ENCODE peak calls at places on chromosomes 16 and 17, in five cellular contexts. One of them, this sample, is unnamed.
A peak's percentile ranks its signal among the peaks of the same experiment; 100 is the strongest.

GRCh38 chr16:50381679-50382440 is 13.1 kb upstream of the BRD7 start:
- DNase-seq in Panc1: no peak
- DNase-seq in small intestine: no peak
- DNase-seq in mesenchymal stem cell: no peak
- DNase-seq in BE2C: no peak
- DNase-seq in this sample: no peak

GRCh38 chr16:56944954-56945839 is 13.3 kb downstream of the HERPUD1 start:
- DNase-seq in mesenchymal stem cell: peak; percentile 27
- DNase-seq in small intestine: no peak
- DNase-seq in Panc1: no peak
- DNase-seq in BE2C: no peak
- DNase-seq in this sample: no peak

GRCh38 chr17:44155488-44155887 is 13.8 kb downstream of the HROB start:
- DNase-seq in Panc1: no peak
- DNase-seq in small intestine: no peak
- DNase-seq in mesenchymal stem cell: no peak
- DNase-seq in BE2C: no peak
- DNase-seq in this sample: no peak

GRCh38 chr17:55086635-55087058 is 118.1 kb downstream of the STXBP4 start:
- DNase-seq in small intestine: no peak
- DNase-seq in BE2C: no peak
- DNase-seq in mesenchymal stem cell: peak; percentile 69
- DNase-seq in Panc1: peak; percentile 32
- DNase-seq in this sample: peak; percentile 84

GRCh38 chr16:15607700-15608396 is 35.1 kb downstream of the MARF1 start:
- DNase-seq in Panc1: no peak
- DNase-seq in BE2C: no peak
- DNase-seq in mesenchymal stem cell: peak; percentile 85
- DNase-seq in small intestine: no peak
- DNase-seq in this sample: no peak

GRCh38 chr17:60724647-60725046 is 47.0 kb downstream of the BCAS3 start:
- DNase-seq in small intestine: no peak
- DNase-seq in Panc1: no peak
- DNase-seq in mesenchymal stem cell: no peak
- DNase-seq in BE2C: no peak
- DNase-seq in this sample: no peak

GRCh38 chr16:66751135-66751991 is at the start of gene DYNC1LI2:
- DNase-seq in BE2C: peak; percentile 87
- DNase-seq in mesenchymal stem cell: peak; percentile 75
- DNase-seq in small intestine: peak; percentile 72
- DNase-seq in Panc1: no peak
- DNase-seq in this sample: peak; percentile 88

GRCh38 chr17:7426203-7426863 is 917 bp downstream of the SPEM2 start:
- DNase-seq in Panc1: no peak
- DNase-seq in small intestine: no peak
- DNase-seq in BE2C: no peak
- DNase-seq in mesenchymal stem cell: no peak
- DNase-seq in this sample: no peak

GRCh38 chr17:68387485-68387884 is 69.8 kb downstream of the WIPI1 start:
- DNase-seq in BE2C: no peak
- DNase-seq in mesenchymal stem cell: no peak
- DNase-seq in small intestine: no peak
- DNase-seq in Panc1: no peak
- DNase-seq in this sample: no peak

GRCh38 chr16:84683691-84684591 is 15.9 kb upstream of the USP10 start:
- DNase-seq in BE2C: no peak
- DNase-seq in Panc1: no peak
- DNase-seq in mesenchymal stem cell: no peak
- DNase-seq in small intestine: peak; percentile 14
- DNase-seq in this sample: no peak

GRCh38 chr16:35255186-35255803 is 1795.9 kb downstream of the TP53TG3F start:
- DNase-seq in mesenchymal stem cell: no peak
- DNase-seq in BE2C: no peak
- DNase-seq in small intestine: no peak
- DNase-seq in Panc1: no peak
- DNase-seq in this sample: no peak

GRCh38 chr16:58485184-58485887 is 14.6 kb upstream of the NDRG4 start:
- DNase-seq in Panc1: no peak
- DNase-seq in BE2C: no peak
- DNase-seq in small intestine: no peak
- DNase-seq in mesenchymal stem cell: no peak
- DNase-seq in this sample: no peak

GRCh38 chr16:87602821-87603683 is 744 bp downstream of the JPH3 start:
- DNase-seq in mesenchymal stem cell: no peak
- DNase-seq in small intestine: no peak
- DNase-seq in BE2C: peak; percentile 31
- DNase-seq in Panc1: no peak
- DNase-seq in this sample: peak; percentile 11

GRCh38 chr17:16338391-16338790 is 14.9 kb downstream of the CENPV start:
- DNase-seq in small intestine: no peak
- DNase-seq in Panc1: no peak
- DNase-seq in mesenchymal stem cell: no peak
- DNase-seq in BE2C: no peak
- DNase-seq in this sample: no peak
- H3K4me3 ChIP-seq in small intestine: no peak overlapping the region
- H3K4me3 ChIP-seq in Panc1: no peak overlapping the region
- H3K4me3 ChIP-seq in mesenchymal stem cell: no peak overlapping the region
- H3K4me3 ChIP-seq in BE2C: no peak overlapping the region
- H3K4me3 ChIP-seq in this sample: no peak overlapping the region

GRCh38 chr17:39627717-39628516 is 1.2 kb downstream of the PPP1R1B start:
- DNase-seq in small intestine: peak; percentile 73
- DNase-seq in Panc1: no peak
- DNase-seq in mesenchymal stem cell: no peak
- DNase-seq in BE2C: no peak
- DNase-seq in this sample: no peak

GRCh38 chr17:39628655-39629493 is 2.1 kb downstream of the PPP1R1B start:
- DNase-seq in Panc1: no peak
- DNase-seq in small intestine: peak; percentile 96
- DNase-seq in BE2C: no peak
- DNase-seq in mesenchymal stem cell: no peak
- DNase-seq in this sample: no peak

GRCh38 chr17:39626171-39626670 is 531 bp upstream of the PPP1R1B start:
- DNase-seq in Panc1: no peak
- DNase-seq in small intestine: no peak
- DNase-seq in BE2C: no peak
- DNase-seq in mesenchymal stem cell: no peak
- DNase-seq in this sample: no peak

GRCh38 chr17:39626671-39627169 is at the start of gene PPP1R1B:
- DNase-seq in small intestine: peak; percentile 52
- DNase-seq in mesenchymal stem cell: no peak
- DNase-seq in Panc1: no peak
- DNase-seq in BE2C: no peak
- DNase-seq in this sample: peak; percentile 19

GRCh38 chr17:39627170-39627716 is 491 bp downstream of the PPP1R1B start:
- DNase-seq in Panc1: no peak
- DNase-seq in small intestine: no peak
- DNase-seq in BE2C: no peak
- DNase-seq in mesenchymal stem cell: no peak
- DNase-seq in this sample: peak; percentile 19
- H3K4me3 ChIP-seq in Panc1: peak overlapping the region; percentile 52
- H3K4me3 ChIP-seq in small intestine: peak overlapping the region; percentile 48
- H3K4me3 ChIP-seq in BE2C: no peak overlapping the region
- H3K4me3 ChIP-seq in mesenchymal stem cell: peak overlapping the region; percentile 62
- H3K4me3 ChIP-seq in this sample: peak overlapping the region; percentile 55

GRCh38 chr16:10892782-10893181 is 15.8 kb downstream of the CIITA start:
- DNase-seq in BE2C: no peak
- DNase-seq in small intestine: no peak
- DNase-seq in mesenchymal stem cell: no peak
- DNase-seq in Panc1: no peak
- DNase-seq in this sample: no peak
- H3K4me3 ChIP-seq in BE2C: no peak overlapping the region
- H3K4me3 ChIP-seq in small intestine: no peak overlapping the region
- H3K4me3 ChIP-seq in mesenchymal stem cell: no peak overlapping the region
- H3K4me3 ChIP-seq in Panc1: no peak overlapping the region
- H3K4me3 ChIP-seq in this sample: no peak overlapping the region

DNA sequence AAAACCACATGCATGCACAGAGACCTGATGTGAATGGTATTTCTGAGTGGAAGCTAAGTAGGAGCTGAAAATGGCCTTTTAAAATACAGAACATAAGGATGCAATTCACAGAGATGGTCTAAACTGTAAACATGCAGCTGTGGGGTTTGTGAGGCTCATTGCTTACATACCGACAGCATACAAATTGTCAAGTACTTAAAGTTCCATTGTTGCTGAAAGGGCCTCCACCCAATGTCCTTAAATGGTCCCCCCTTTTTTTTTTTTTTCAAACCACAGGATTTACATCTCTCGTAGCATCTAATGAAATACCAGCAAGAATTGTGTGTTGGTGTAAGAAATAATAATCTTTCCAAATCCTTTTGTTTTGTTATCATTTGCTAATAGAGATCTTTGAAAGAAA is 523.1 kb downstream of the MAF start:
- DNase-seq in BE2C: no peak
- DNase-seq in Panc1: no peak
- DNase-seq in mesenchymal stem cell: no peak
- DNase-seq in small intestine: no peak
- DNase-seq in this sample: no peak
- H3K4me3 ChIP-seq in BE2C: no peak overlapping the region
- H3K4me3 ChIP-seq in Panc1: no peak overlapping the region
- H3K4me3 ChIP-seq in mesenchymal stem cell: no peak overlapping the region
- H3K4me3 ChIP-seq in small intestine: no peak overlapping the region
- H3K4me3 ChIP-seq in this sample: no peak overlapping the region

GRCh38 chr17:46777943-46778915 is 40.3 kb downstream of the WNT3 start:
- DNase-seq in mesenchymal stem cell: peak; percentile 27
- DNase-seq in BE2C: no peak
- DNase-seq in Panc1: no peak
- DNase-seq in small intestine: no peak
- DNase-seq in this sample: no peak
- H3K4me3 ChIP-seq in mesenchymal stem cell: no peak overlapping the region
- H3K4me3 ChIP-seq in BE2C: no peak overlapping the region
- H3K4me3 ChIP-seq in Panc1: no peak overlapping the region
- H3K4me3 ChIP-seq in small intestine: no peak overlapping the region
- H3K4me3 ChIP-seq in this sample: no peak overlapping the region

GRCh38 chr17:78355701-78356100 is 4.2 kb downstream of the SOCS3 start:
- DNase-seq in mesenchymal stem cell: no peak
- DNase-seq in small intestine: no peak
- DNase-seq in BE2C: no peak
- DNase-seq in Panc1: no peak
- DNase-seq in this sample: no peak
- H3K4me3 ChIP-seq in mesenchymal stem cell: peak overlapping the region; percentile 75
- H3K4me3 ChIP-seq in small intestine: no peak overlapping the region
- H3K4me3 ChIP-seq in BE2C: no peak overlapping the region
- H3K4me3 ChIP-seq in Panc1: peak overlapping the region; percentile 98
- H3K4me3 ChIP-seq in this sample: peak overlapping the region; percentile 66

DNA sequence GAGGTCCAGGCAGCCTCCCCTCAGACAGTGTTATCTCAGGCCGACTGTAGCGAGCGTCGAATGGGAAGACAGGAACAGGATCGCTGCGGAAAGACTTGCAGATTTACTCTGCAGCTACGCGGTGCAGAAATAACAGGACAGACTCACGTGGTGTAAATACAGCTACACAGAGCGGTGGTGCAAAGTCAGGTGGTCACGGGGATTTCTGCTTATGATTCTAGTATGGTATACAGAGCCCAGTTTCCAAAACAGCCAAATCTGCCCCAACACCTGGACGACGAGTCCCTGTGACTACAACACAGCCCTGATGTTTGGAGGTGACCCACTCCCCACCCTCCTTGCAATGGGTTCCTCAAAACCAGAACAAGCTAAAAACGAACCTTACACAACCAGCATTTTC is 40.6 kb upstream of the ABR start:
- DNase-seq in mesenchymal stem cell: no peak
- DNase-seq in Panc1: no peak
- DNase-seq in BE2C: no peak
- DNase-seq in small intestine: no peak
- DNase-seq in this sample: no peak
- H3K4me3 ChIP-seq in mesenchymal stem cell: no peak overlapping the region
- H3K4me3 ChIP-seq in Panc1: no peak overlapping the region
- H3K4me3 ChIP-seq in BE2C: no peak overlapping the region
- H3K4me3 ChIP-seq in small intestine: no peak overlapping the region
- H3K4me3 ChIP-seq in this sample: no peak overlapping the region

GRCh38 chr16:55759983-55760664 is 72.8 kb downstream of the CES1 start:
- DNase-seq in small intestine: peak; percentile 56
- DNase-seq in mesenchymal stem cell: no peak
- DNase-seq in BE2C: no peak
- DNase-seq in Panc1: no peak
- DNase-seq in this sample: no peak
- H3K4me3 ChIP-seq in small intestine: no peak overlapping the region
- H3K4me3 ChIP-seq in mesenchymal stem cell: peak overlapping the region; percentile 63
- H3K4me3 ChIP-seq in BE2C: no peak overlapping the region
- H3K4me3 ChIP-seq in Panc1: no peak overlapping the region
- H3K4me3 ChIP-seq in this sample: peak overlapping the region; percentile 50

GRCh38 chr16:30844671-30845449 is 49.0 kb downstream of the BCL7C start:
- DNase-seq in mesenchymal stem cell: peak; percentile 87
- DNase-seq in BE2C: peak; percentile 89
- DNase-seq in small intestine: peak; percentile 97
- DNase-seq in Panc1: peak; percentile 55
- DNase-seq in this sample: peak; percentile 97
- H3K4me3 ChIP-seq in mesenchymal stem cell: peak overlapping the region; percentile 70
- H3K4me3 ChIP-seq in BE2C: peak overlapping the region; percentile 16
- H3K4me3 ChIP-seq in small intestine: no peak overlapping the region
- H3K4me3 ChIP-seq in Panc1: peak overlapping the region; percentile 31
- H3K4me3 ChIP-seq in this sample: peak overlapping the region; percentile 70

DNA sequence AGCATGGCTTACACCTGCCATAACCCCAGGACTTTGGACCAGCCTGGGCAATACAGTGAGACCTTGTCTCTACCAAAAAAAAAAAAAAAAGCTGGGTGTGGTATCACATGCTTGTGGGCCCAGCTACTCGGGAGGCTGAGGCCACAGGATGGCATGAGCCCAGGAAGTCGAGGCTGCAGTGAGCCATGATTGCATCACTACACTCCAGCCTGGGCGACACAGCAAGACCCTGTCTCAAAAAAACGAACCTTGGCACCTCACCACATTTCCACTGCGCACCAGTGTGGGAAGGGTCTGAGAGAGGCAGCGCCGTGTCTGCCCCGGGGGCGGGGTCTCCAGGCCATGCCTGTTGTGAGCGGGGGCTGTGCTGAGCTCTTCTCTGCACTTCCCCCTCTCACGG is 6.3 kb downstream of the ACSF3 start:
- DNase-seq in mesenchymal stem cell: no peak
- DNase-seq in Panc1: no peak
- DNase-seq in small intestine: peak; percentile 92
- DNase-seq in BE2C: no peak
- DNase-seq in this sample: peak; percentile 24
- H3K4me3 ChIP-seq in mesenchymal stem cell: no peak overlapping the region
- H3K4me3 ChIP-seq in Panc1: no peak overlapping the region
- H3K4me3 ChIP-seq in small intestine: no peak overlapping the region
- H3K4me3 ChIP-seq in BE2C: no peak overlapping the region
- H3K4me3 ChIP-seq in this sample: no peak overlapping the region